ENCODE peak calls at places on chromosomes 2 and 18, in seven cellular contexts. One of them, this sample, is unnamed.

GRCh38 chr2:173511942-173512341 is 157.3 kb downstream of the CDCA7 start:
- DNase-seq in epithelial cell of esophagus: no peak
- DNase-seq in NCI-H526 treated with DMSO at 0.1 percent for 48 hours: no peak
- DNase-seq in EL: no peak
- DNase-seq in heart right ventricle: no peak
- DNase-seq in activated CD4-positive, alpha-beta T cell treated with anti-CD3 and anti-CD28 coated beads, Interleukin-2, amount 50 U/mL, for 24 hours: no peak
- DNase-seq in head of caudate nucleus: no peak
- DNase-seq in this sample: no peak

GRCh38 chr2:98701230-98701629 is 29.7 kb downstream of the MGAT4A start:
- DNase-seq in epithelial cell of esophagus: peak
- DNase-seq in NCI-H526 treated with DMSO at 0.1 percent for 48 hours: no peak
- DNase-seq in EL: no peak
- DNase-seq in heart right ventricle: no peak
- DNase-seq in activated CD4-positive, alpha-beta T cell treated with anti-CD3 and anti-CD28 coated beads, Interleukin-2, amount 50 U/mL, for 24 hours: no peak
- DNase-seq in head of caudate nucleus: no peak
- DNase-seq in this sample: no peak

GRCh38 chr2:127567351-127567854 is 31.9 kb downstream of the MYO7B start:
- DNase-seq in epithelial cell of esophagus: no peak
- DNase-seq in NCI-H526 treated with DMSO at 0.1 percent for 48 hours: no peak
- DNase-seq in EL: no peak
- DNase-seq in heart right ventricle: no peak
- DNase-seq in activated CD4-positive, alpha-beta T cell treated with anti-CD3 and anti-CD28 coated beads, Interleukin-2, amount 50 U/mL, for 24 hours: no peak
- DNase-seq in head of caudate nucleus: no peak
- DNase-seq in this sample: no peak

GRCh38 chr2:237964578-237965404 is 2.0 kb upstream of the UBE2F start:
- DNase-seq in epithelial cell of esophagus: peak
- DNase-seq in NCI-H526 treated with DMSO at 0.1 percent for 48 hours: no peak
- DNase-seq in EL: peak
- DNase-seq in heart right ventricle: no peak
- DNase-seq in activated CD4-positive, alpha-beta T cell treated with anti-CD3 and anti-CD28 coated beads, Interleukin-2, amount 50 U/mL, for 24 hours: no peak
- DNase-seq in head of caudate nucleus: no peak
- DNase-seq in this sample: no peak

GRCh38 chr2:23944527-23944926 is 4.3 kb downstream of the UBXN2A start:
- DNase-seq in epithelial cell of esophagus: no peak
- DNase-seq in NCI-H526 treated with DMSO at 0.1 percent for 48 hours: no peak
- DNase-seq in EL: no peak
- DNase-seq in heart right ventricle: no peak
- DNase-seq in activated CD4-positive, alpha-beta T cell treated with anti-CD3 and anti-CD28 coated beads, Interleukin-2, amount 50 U/mL, for 24 hours: no peak
- DNase-seq in head of caudate nucleus: peak
- DNase-seq in this sample: peak

GRCh38 chr2:1651131-1652066 is 92.9 kb downstream of the PXDN start:
- DNase-seq in epithelial cell of esophagus: no peak
- DNase-seq in NCI-H526 treated with DMSO at 0.1 percent for 48 hours: no peak
- DNase-seq in EL: no peak
- DNase-seq in heart right ventricle: no peak
- DNase-seq in activated CD4-positive, alpha-beta T cell treated with anti-CD3 and anti-CD28 coated beads, Interleukin-2, amount 50 U/mL, for 24 hours: no peak
- DNase-seq in head of caudate nucleus: no peak
- DNase-seq in this sample: peak

GRCh38 chr2:52192656-52193055 is 1160.7 kb upstream of the NRXN1 start:
- DNase-seq in epithelial cell of esophagus: no peak
- DNase-seq in NCI-H526 treated with DMSO at 0.1 percent for 48 hours: no peak
- DNase-seq in EL: no peak
- DNase-seq in heart right ventricle: no peak
- DNase-seq in activated CD4-positive, alpha-beta T cell treated with anti-CD3 and anti-CD28 coated beads, Interleukin-2, amount 50 U/mL, for 24 hours: no peak
- DNase-seq in head of caudate nucleus: no peak
- DNase-seq in this sample: no peak

GRCh38 chr2:68762112-68762511 is 27.5 kb downstream of the ARHGAP25 start:
- DNase-seq in epithelial cell of esophagus: no peak
- DNase-seq in NCI-H526 treated with DMSO at 0.1 percent for 48 hours: no peak
- DNase-seq in EL: no peak
- DNase-seq in heart right ventricle: no peak
- DNase-seq in activated CD4-positive, alpha-beta T cell treated with anti-CD3 and anti-CD28 coated beads, Interleukin-2, amount 50 U/mL, for 24 hours: no peak
- DNase-seq in head of caudate nucleus: no peak
- DNase-seq in this sample: no peak

GRCh38 chr2:85695691-85696668 is 1.8 kb downstream of the GNLY start:
- DNase-seq in epithelial cell of esophagus: no peak
- DNase-seq in NCI-H526 treated with DMSO at 0.1 percent for 48 hours: no peak
- DNase-seq in EL: no peak
- DNase-seq in heart right ventricle: no peak
- DNase-seq in activated CD4-positive, alpha-beta T cell treated with anti-CD3 and anti-CD28 coated beads, Interleukin-2, amount 50 U/mL, for 24 hours: no peak
- DNase-seq in head of caudate nucleus: no peak
- DNase-seq in this sample: peak

GRCh38 chr2:84971799-84972790 is 1.1 kb downstream of the KCMF1 start:
- DNase-seq in epithelial cell of esophagus: peak
- DNase-seq in NCI-H526 treated with DMSO at 0.1 percent for 48 hours: no peak
- DNase-seq in EL: peak
- DNase-seq in heart right ventricle: peak
- DNase-seq in activated CD4-positive, alpha-beta T cell treated with anti-CD3 and anti-CD28 coated beads, Interleukin-2, amount 50 U/mL, for 24 hours: peak
- DNase-seq in head of caudate nucleus: peak
- DNase-seq in this sample: peak

GRCh38 chr2:112150447-112150846 is 12.3 kb downstream of the FBLN7 start:
- DNase-seq in epithelial cell of esophagus: peak
- DNase-seq in NCI-H526 treated with DMSO at 0.1 percent for 48 hours: no peak
- DNase-seq in EL: peak
- DNase-seq in heart right ventricle: no peak
- DNase-seq in activated CD4-positive, alpha-beta T cell treated with anti-CD3 and anti-CD28 coated beads, Interleukin-2, amount 50 U/mL, for 24 hours: no peak
- DNase-seq in head of caudate nucleus: no peak
- DNase-seq in this sample: peak

GRCh38 chr2:217105733-217106649 is 246.1 kb upstream of the TNP1 start:
- DNase-seq in epithelial cell of esophagus: peak
- DNase-seq in NCI-H526 treated with DMSO at 0.1 percent for 48 hours: no peak
- DNase-seq in EL: peak
- DNase-seq in heart right ventricle: no peak
- DNase-seq in activated CD4-positive, alpha-beta T cell treated with anti-CD3 and anti-CD28 coated beads, Interleukin-2, amount 50 U/mL, for 24 hours: no peak
- DNase-seq in head of caudate nucleus: no peak
- DNase-seq in this sample: no peak

GRCh38 chr2:214286011-214286410 is 124.8 kb upstream of the VWC2L start:
- DNase-seq in epithelial cell of esophagus: no peak
- DNase-seq in NCI-H526 treated with DMSO at 0.1 percent for 48 hours: no peak
- DNase-seq in EL: no peak
- DNase-seq in heart right ventricle: no peak
- DNase-seq in activated CD4-positive, alpha-beta T cell treated with anti-CD3 and anti-CD28 coated beads, Interleukin-2, amount 50 U/mL, for 24 hours: no peak
- DNase-seq in head of caudate nucleus: no peak
- DNase-seq in this sample: no peak

GRCh38 chr18:69968073-69968472 is 20.4 kb upstream of the CD226 start:
- DNase-seq in epithelial cell of esophagus: no peak
- DNase-seq in NCI-H526 treated with DMSO at 0.1 percent for 48 hours: no peak
- DNase-seq in EL: no peak
- DNase-seq in heart right ventricle: no peak
- DNase-seq in activated CD4-positive, alpha-beta T cell treated with anti-CD3 and anti-CD28 coated beads, Interleukin-2, amount 50 U/mL, for 24 hours: no peak
- DNase-seq in head of caudate nucleus: no peak
- DNase-seq in this sample: no peak

GRCh38 chr2:157471078-157471477 is 27.2 kb upstream of the CYTIP start:
- DNase-seq in epithelial cell of esophagus: no peak
- DNase-seq in NCI-H526 treated with DMSO at 0.1 percent for 48 hours: no peak
- DNase-seq in EL: no peak
- DNase-seq in heart right ventricle: no peak
- DNase-seq in activated CD4-positive, alpha-beta T cell treated with anti-CD3 and anti-CD28 coated beads, Interleukin-2, amount 50 U/mL, for 24 hours: no peak
- DNase-seq in head of caudate nucleus: no peak
- DNase-seq in this sample: no peak

GRCh38 chr2:176101216-176101845 is 1.7 kb downstream of the HOXD12 start:
- DNase-seq in epithelial cell of esophagus: no peak
- DNase-seq in NCI-H526 treated with DMSO at 0.1 percent for 48 hours: no peak
- DNase-seq in EL: no peak
- DNase-seq in heart right ventricle: no peak
- DNase-seq in activated CD4-positive, alpha-beta T cell treated with anti-CD3 and anti-CD28 coated beads, Interleukin-2, amount 50 U/mL, for 24 hours: no peak
- DNase-seq in head of caudate nucleus: no peak
- DNase-seq in this sample: no peak

GRCh38 chr2:10238991-10239485 is 63.7 kb upstream of the HPCAL1 start:
- DNase-seq in epithelial cell of esophagus: no peak
- DNase-seq in NCI-H526 treated with DMSO at 0.1 percent for 48 hours: no peak
- DNase-seq in EL: no peak
- DNase-seq in heart right ventricle: no peak
- DNase-seq in activated CD4-positive, alpha-beta T cell treated with anti-CD3 and anti-CD28 coated beads, Interleukin-2, amount 50 U/mL, for 24 hours: no peak
- DNase-seq in head of caudate nucleus: no peak
- DNase-seq in this sample: no peak

GRCh38 chr2:14182227-14182946 is 450.1 kb upstream of the LRATD1 start:
- DNase-seq in epithelial cell of esophagus: no peak
- DNase-seq in NCI-H526 treated with DMSO at 0.1 percent for 48 hours: no peak
- DNase-seq in EL: no peak
- DNase-seq in heart right ventricle: no peak
- DNase-seq in activated CD4-positive, alpha-beta T cell treated with anti-CD3 and anti-CD28 coated beads, Interleukin-2, amount 50 U/mL, for 24 hours: no peak
- DNase-seq in head of caudate nucleus: no peak
- DNase-seq in this sample: no peak

GRCh38 chr2:160868891-160869290 is 291.3 kb upstream of the TANK start:
- DNase-seq in epithelial cell of esophagus: no peak
- DNase-seq in NCI-H526 treated with DMSO at 0.1 percent for 48 hours: no peak
- DNase-seq in EL: no peak
- DNase-seq in heart right ventricle: no peak
- DNase-seq in activated CD4-positive, alpha-beta T cell treated with anti-CD3 and anti-CD28 coated beads, Interleukin-2, amount 50 U/mL, for 24 hours: no peak
- DNase-seq in head of caudate nucleus: no peak
- DNase-seq in this sample: no peak

GRCh38 chr2:100291152-100291970 is 30.9 kb downstream of the LONRF2 start:
- DNase-seq in epithelial cell of esophagus: peak
- DNase-seq in NCI-H526 treated with DMSO at 0.1 percent for 48 hours: no peak
- DNase-seq in EL: peak
- DNase-seq in heart right ventricle: no peak
- DNase-seq in activated CD4-positive, alpha-beta T cell treated with anti-CD3 and anti-CD28 coated beads, Interleukin-2, amount 50 U/mL, for 24 hours: no peak
- DNase-seq in head of caudate nucleus: peak
- DNase-seq in this sample: peak

GRCh38 chr2:219430633-219431615 is 3.7 kb upstream of the SPEG start:
- DNase-seq in epithelial cell of esophagus: peak
- DNase-seq in NCI-H526 treated with DMSO at 0.1 percent for 48 hours: no peak
- DNase-seq in EL: peak
- DNase-seq in heart right ventricle: peak
- DNase-seq in activated CD4-positive, alpha-beta T cell treated with anti-CD3 and anti-CD28 coated beads, Interleukin-2, amount 50 U/mL, for 24 hours: no peak
- DNase-seq in head of caudate nucleus: no peak
- DNase-seq in this sample: no peak

GRCh38 chr18:13376298-13376840 is 157.8 kb downstream of the LDLRAD4 start:
- DNase-seq in epithelial cell of esophagus: no peak
- DNase-seq in NCI-H526 treated with DMSO at 0.1 percent for 48 hours: no peak
- DNase-seq in EL: no peak
- DNase-seq in heart right ventricle: no peak
- DNase-seq in activated CD4-positive, alpha-beta T cell treated with anti-CD3 and anti-CD28 coated beads, Interleukin-2, amount 50 U/mL, for 24 hours: peak
- DNase-seq in head of caudate nucleus: no peak
- DNase-seq in this sample: no peak